ENCODE peak calls at places on chromosomes 16 and 17, in eight cellular contexts. One of them, this sample, is unnamed.

GRCh38 chr16:71726491-71727319 is 2.2 kb upstream of the PHLPP2 start:
- DNase-seq in adrenal gland: no peak
- DNase-seq in ovary: no peak
- DNase-seq in GM23248: no peak
- DNase-seq in heart left ventricle: no peak
- DNase-seq in pancreas: no peak
- DNase-seq in left ventricle myocardium inferior: no peak
- DNase-seq in heart right ventricle: no peak
- DNase-seq in this sample: no peak

GRCh38 chr16:29765167-29766032 is 12.7 kb upstream of the ZG16 start:
- DNase-seq in adrenal gland: no peak
- DNase-seq in ovary: no peak
- DNase-seq in GM23248: no peak
- DNase-seq in heart left ventricle: no peak
- DNase-seq in pancreas: peak
- DNase-seq in left ventricle myocardium inferior: no peak
- DNase-seq in heart right ventricle: no peak
- DNase-seq in this sample: no peak

GRCh38 chr16:71383054-71383773 is 24.7 kb downstream of the CALB2 start:
- DNase-seq in adrenal gland: no peak
- DNase-seq in ovary: no peak
- DNase-seq in GM23248: peak
- DNase-seq in heart left ventricle: no peak
- DNase-seq in pancreas: no peak
- DNase-seq in left ventricle myocardium inferior: no peak
- DNase-seq in heart right ventricle: no peak
- DNase-seq in this sample: no peak

GRCh38 chr16:81686391-81687182 is 92.5 kb upstream of the PLCG2 start:
- DNase-seq in adrenal gland: peak
- DNase-seq in ovary: no peak
- DNase-seq in GM23248: no peak
- DNase-seq in heart left ventricle: no peak
- DNase-seq in pancreas: peak
- DNase-seq in left ventricle myocardium inferior: no peak
- DNase-seq in heart right ventricle: no peak
- DNase-seq in this sample: no peak

GRCh38 chr17:67068999-67069398 is 24.6 kb downstream of the CACNG1 start:
- DNase-seq in adrenal gland: no peak
- DNase-seq in ovary: no peak
- DNase-seq in GM23248: no peak
- DNase-seq in heart left ventricle: no peak
- DNase-seq in pancreas: no peak
- DNase-seq in left ventricle myocardium inferior: no peak
- DNase-seq in heart right ventricle: no peak
- DNase-seq in this sample: no peak

GRCh38 chr17:40303009-40303657 is 5.8 kb upstream of the RARA start:
- DNase-seq in adrenal gland: peak
- DNase-seq in ovary: no peak
- DNase-seq in GM23248: peak
- DNase-seq in heart left ventricle: no peak
- DNase-seq in pancreas: no peak
- DNase-seq in left ventricle myocardium inferior: no peak
- DNase-seq in heart right ventricle: no peak
- DNase-seq in this sample: no peak

GRCh38 chr17:63486317-63487013 is 9.6 kb downstream of the ACE start:
- DNase-seq in adrenal gland: no peak
- DNase-seq in ovary: no peak
- DNase-seq in GM23248: no peak
- DNase-seq in heart left ventricle: no peak
- DNase-seq in pancreas: peak
- DNase-seq in left ventricle myocardium inferior: no peak
- DNase-seq in heart right ventricle: no peak
- DNase-seq in this sample: no peak

GRCh38 chr17:17937958-17938357 is 34.2 kb downstream of the TOM1L2 start:
- DNase-seq in adrenal gland: peak
- DNase-seq in ovary: no peak
- DNase-seq in GM23248: no peak
- DNase-seq in heart left ventricle: no peak
- DNase-seq in pancreas: no peak
- DNase-seq in left ventricle myocardium inferior: no peak
- DNase-seq in heart right ventricle: no peak
- DNase-seq in this sample: peak

GRCh38 chr17:34637548-34638525 is 58.5 kb downstream of the TMEM132E start:
- DNase-seq in adrenal gland: peak
- DNase-seq in ovary: peak
- DNase-seq in GM23248: peak
- DNase-seq in heart left ventricle: peak
- DNase-seq in pancreas: peak
- DNase-seq in left ventricle myocardium inferior: peak
- DNase-seq in heart right ventricle: peak
- DNase-seq in this sample: peak

GRCh38 chr17:17435323-17435722 is 41.5 kb upstream of the MED9 start:
- DNase-seq in adrenal gland: no peak
- DNase-seq in ovary: no peak
- DNase-seq in GM23248: peak
- DNase-seq in heart left ventricle: no peak
- DNase-seq in pancreas: no peak
- DNase-seq in left ventricle myocardium inferior: no peak
- DNase-seq in heart right ventricle: no peak
- DNase-seq in this sample: no peak

GRCh38 chr16:88599825-88600538 is 29.8 kb downstream of the ZC3H18 start:
- DNase-seq in adrenal gland: no peak
- DNase-seq in ovary: no peak
- DNase-seq in GM23248: no peak
- DNase-seq in heart left ventricle: no peak
- DNase-seq in pancreas: no peak
- DNase-seq in left ventricle myocardium inferior: peak
- DNase-seq in heart right ventricle: no peak
- DNase-seq in this sample: no peak

GRCh38 chr16:88528902-88529318 is 41.3 kb upstream of the ZC3H18 start:
- DNase-seq in adrenal gland: no peak
- DNase-seq in ovary: peak
- DNase-seq in GM23248: no peak
- DNase-seq in heart left ventricle: no peak
- DNase-seq in pancreas: peak
- DNase-seq in left ventricle myocardium inferior: no peak
- DNase-seq in heart right ventricle: no peak
- DNase-seq in this sample: no peak

GRCh38 chr17:66724581-66725341 is 110.2 kb upstream of the CACNG5 start:
- DNase-seq in adrenal gland: peak
- DNase-seq in ovary: no peak
- DNase-seq in GM23248: peak
- DNase-seq in heart left ventricle: no peak
- DNase-seq in pancreas: no peak
- DNase-seq in left ventricle myocardium inferior: peak
- DNase-seq in heart right ventricle: no peak
- DNase-seq in this sample: no peak

GRCh38 chr17:81123052-81124048 is 42.0 kb upstream of the PVALEF start:
- DNase-seq in adrenal gland: no peak
- DNase-seq in ovary: no peak
- DNase-seq in GM23248: no peak
- DNase-seq in heart left ventricle: no peak
- DNase-seq in pancreas: no peak
- DNase-seq in left ventricle myocardium inferior: no peak
- DNase-seq in heart right ventricle: no peak
- DNase-seq in this sample: no peak

GRCh38 chr17:81119223-81120148 is 45.8 kb upstream of the PVALEF start:
- DNase-seq in adrenal gland: peak
- DNase-seq in ovary: peak
- DNase-seq in GM23248: peak
- DNase-seq in heart left ventricle: peak
- DNase-seq in pancreas: no peak
- DNase-seq in left ventricle myocardium inferior: peak
- DNase-seq in heart right ventricle: peak
- DNase-seq in this sample: peak

GRCh38 chr17:81120149-81120484 is 45.2 kb upstream of the PVALEF start:
- DNase-seq in adrenal gland: peak
- DNase-seq in ovary: no peak
- DNase-seq in GM23248: no peak
- DNase-seq in heart left ventricle: no peak
- DNase-seq in pancreas: no peak
- DNase-seq in left ventricle myocardium inferior: no peak
- DNase-seq in heart right ventricle: no peak
- DNase-seq in this sample: no peak

GRCh38 chr17:81121841-81122733 is 43.2 kb upstream of the PVALEF start:
- DNase-seq in adrenal gland: no peak
- DNase-seq in ovary: no peak
- DNase-seq in GM23248: peak
- DNase-seq in heart left ventricle: no peak
- DNase-seq in pancreas: no peak
- DNase-seq in left ventricle myocardium inferior: no peak
- DNase-seq in heart right ventricle: no peak
- DNase-seq in this sample: no peak

GRCh38 chr17:81120695-81121621 is 44.3 kb upstream of the PVALEF start:
- DNase-seq in adrenal gland: no peak
- DNase-seq in ovary: no peak
- DNase-seq in GM23248: no peak
- DNase-seq in heart left ventricle: no peak
- DNase-seq in pancreas: no peak
- DNase-seq in left ventricle myocardium inferior: no peak
- DNase-seq in heart right ventricle: no peak
- DNase-seq in this sample: no peak
- H3K4me3 ChIP-seq in adrenal gland: no peak
- H3K4me3 ChIP-seq in ovary: no peak
- H3K4me3 ChIP-seq in GM23248: no peak
- H3K4me3 ChIP-seq in heart left ventricle: no peak
- H3K4me3 ChIP-seq in pancreas: no peak
- H3K4me3 ChIP-seq in left ventricle myocardium inferior: no peak
- H3K4me3 ChIP-seq in heart right ventricle: no peak
- H3K4me3 ChIP-seq in this sample: no peak

DNA sequence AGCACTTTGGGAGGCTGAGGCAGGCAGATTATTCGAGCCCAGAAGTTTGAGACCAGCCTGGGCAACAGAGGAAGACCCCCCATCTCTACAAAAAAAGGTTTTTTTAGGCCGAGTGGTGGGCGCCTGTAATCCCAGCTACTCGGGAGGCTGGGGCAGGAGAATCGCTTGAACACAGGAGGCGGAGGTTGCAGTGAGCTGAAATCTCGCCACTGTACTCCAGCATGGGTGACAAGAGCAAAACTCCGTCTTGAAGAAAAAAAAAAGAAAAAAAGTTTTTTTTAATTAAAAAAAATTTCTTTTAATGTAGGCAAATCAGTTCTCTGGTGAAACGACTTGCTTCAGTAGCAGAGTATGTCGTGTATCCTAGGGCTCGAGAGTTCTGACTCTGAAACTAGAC is 10.9 kb downstream of the HSD3B7 start:
- DNase-seq in adrenal gland: no peak
- DNase-seq in ovary: no peak
- DNase-seq in GM23248: peak
- DNase-seq in heart left ventricle: no peak
- DNase-seq in pancreas: no peak
- DNase-seq in left ventricle myocardium inferior: no peak
- DNase-seq in heart right ventricle: no peak
- DNase-seq in this sample: no peak
- H3K27ac ChIP-seq in adrenal gland: no peak
- H3K27ac ChIP-seq in ovary: no peak
- H3K27ac ChIP-seq in GM23248: peak
- H3K27ac ChIP-seq in heart left ventricle: no peak
- H3K27ac ChIP-seq in pancreas: no peak
- H3K27ac ChIP-seq in left ventricle myocardium inferior: peak
- H3K27ac ChIP-seq in heart right ventricle: no peak
- H3K27ac ChIP-seq in this sample: no peak

GRCh38 chr16:85166281-85166680 is 54.0 kb upstream of the CIBAR2 start:
- DNase-seq in adrenal gland: no peak
- DNase-seq in ovary: no peak
- DNase-seq in GM23248: no peak
- DNase-seq in heart left ventricle: peak
- DNase-seq in pancreas: peak
- DNase-seq in left ventricle myocardium inferior: no peak
- DNase-seq in heart right ventricle: no peak
- DNase-seq in this sample: no peak

GRCh38 chr16:85168732-85169256 is 56.5 kb upstream of the CIBAR2 start:
- DNase-seq in adrenal gland: peak
- DNase-seq in ovary: peak
- DNase-seq in GM23248: peak
- DNase-seq in heart left ventricle: peak
- DNase-seq in pancreas: peak
- DNase-seq in left ventricle myocardium inferior: peak
- DNase-seq in heart right ventricle: peak
- DNase-seq in this sample: peak

GRCh38 chr16:85169333-85170065 is 57.2 kb upstream of the CIBAR2 start:
- DNase-seq in adrenal gland: no peak
- DNase-seq in ovary: no peak
- DNase-seq in GM23248: peak
- DNase-seq in heart left ventricle: peak
- DNase-seq in pancreas: peak
- DNase-seq in left ventricle myocardium inferior: no peak
- DNase-seq in heart right ventricle: no peak
- DNase-seq in this sample: no peak

GRCh38 chr16:85166699-85167588 is 54.7 kb upstream of the CIBAR2 start:
- DNase-seq in adrenal gland: no peak
- DNase-seq in ovary: no peak
- DNase-seq in GM23248: no peak
- DNase-seq in heart left ventricle: peak
- DNase-seq in pancreas: peak
- DNase-seq in left ventricle myocardium inferior: no peak
- DNase-seq in heart right ventricle: no peak
- DNase-seq in this sample: no peak

DNA sequence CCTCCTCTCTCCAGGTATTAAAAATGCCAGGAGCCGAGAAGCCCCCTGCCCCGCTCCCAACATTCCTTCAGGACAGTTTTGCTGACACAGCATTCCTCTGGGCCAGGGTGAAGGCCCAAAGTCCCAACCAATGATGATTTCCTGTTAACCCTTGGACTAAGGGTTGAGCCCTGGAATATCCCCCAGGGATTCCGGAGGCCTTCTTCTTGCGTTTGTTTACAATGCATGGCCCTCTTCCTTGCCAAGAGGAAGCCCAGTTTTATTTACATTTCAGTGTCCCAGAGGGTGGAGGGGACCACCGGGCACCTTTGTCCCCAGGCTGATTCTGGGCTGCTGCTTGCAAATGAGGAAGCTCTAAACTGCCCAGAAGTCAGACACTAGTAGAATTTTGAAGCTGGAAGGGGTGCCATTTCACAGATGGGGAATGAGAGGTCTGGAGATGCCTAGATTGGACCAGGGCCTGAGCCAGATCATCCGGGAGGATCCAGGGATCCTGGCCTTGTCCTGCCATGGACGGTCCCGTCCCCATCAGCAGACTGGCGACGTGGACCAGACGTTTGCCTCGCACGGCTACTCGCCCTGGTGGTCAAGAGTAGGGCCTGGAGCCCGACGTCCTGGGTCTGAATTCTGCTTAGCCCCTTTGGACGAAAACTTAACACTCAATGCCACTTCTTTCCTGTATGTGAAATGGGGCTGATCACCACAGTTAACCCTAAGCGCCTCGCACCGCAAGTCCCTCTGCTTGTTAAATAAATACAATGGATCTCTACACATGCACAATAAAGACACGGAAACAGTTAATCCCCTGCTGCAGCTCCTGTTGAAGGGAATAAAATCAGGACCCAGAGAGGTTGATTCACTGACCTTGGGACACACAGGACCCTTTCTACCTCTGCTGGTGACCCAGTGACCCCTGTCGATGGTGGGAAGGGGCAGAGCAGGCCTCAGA is 55.6 kb upstream of the CIBAR2 start:
- DNase-seq in adrenal gland: no peak
- DNase-seq in ovary: no peak
- DNase-seq in GM23248: no peak
- DNase-seq in heart left ventricle: peak
- DNase-seq in pancreas: peak
- DNase-seq in left ventricle myocardium inferior: no peak
- DNase-seq in heart right ventricle: no peak
- DNase-seq in this sample: peak
- H3K4me3 ChIP-seq in adrenal gland: peak
- H3K4me3 ChIP-seq in ovary: no peak
- H3K4me3 ChIP-seq in GM23248: no peak
- H3K4me3 ChIP-seq in heart left ventricle: no peak
- H3K4me3 ChIP-seq in pancreas: no peak
- H3K4me3 ChIP-seq in left ventricle myocardium inferior: peak
- H3K4me3 ChIP-seq in heart right ventricle: peak
- H3K4me3 ChIP-seq in this sample: no peak

GRCh38 chr17:57830880-57831279 is 19.0 kb downstream of the MRPS23 start:
- DNase-seq in adrenal gland: no peak
- DNase-seq in ovary: no peak
- DNase-seq in GM23248: no peak
- DNase-seq in heart left ventricle: no peak
- DNase-seq in pancreas: no peak
- DNase-seq in left ventricle myocardium inferior: no peak
- DNase-seq in heart right ventricle: no peak
- DNase-seq in this sample: no peak
- H3K27ac ChIP-seq in adrenal gland: no peak
- H3K27ac ChIP-seq in ovary: no peak
- H3K27ac ChIP-seq in GM23248: no peak
- H3K27ac ChIP-seq in heart left ventricle: no peak
- H3K27ac ChIP-seq in pancreas: no peak
- H3K27ac ChIP-seq in left ventricle myocardium inferior: no peak
- H3K27ac ChIP-seq in heart right ventricle: no peak
- H3K27ac ChIP-seq in this sample: no peak

This sample was measured in aorta.